ENCODE peak calls at places on chromosomes 3 and 15, in six cellular contexts. Z is AG04450, B is fibroblast of lung, V is dorsolateral prefrontal cortex, Q is coronary artery, J is cardiac muscle cell. D is an unnamed sample.
A peak's percentile ranks its signal among the peaks of the same experiment; 100 is the strongest.

GRCh38 chr3:69490971-69491370 is 105.1 kb upstream of the FRMD4B start:
- DNase-seq in J (no peak), Q (no peak), V (no peak), B (no peak), Z (no peak), D (no peak)

GRCh38 chr15:59340325-59340724 is 32.3 kb downstream of the MYO1E start:
- DNase-seq in V (no peak), Z (no peak), J (no peak), Q (no peak), B (peak; percentile 64), D (no peak)

GRCh38 chr15:99385865-99386264 is 134.6 kb downstream of the LRRC28 start:
- DNase-seq in Q (no peak), B (peak; percentile 72), J (peak; percentile 12), V (no peak), Z (peak; percentile 16), D (no peak)

GRCh38 chr15:37789881-37790280 is 144.6 kb upstream of the TMCO5A start:
- DNase-seq in Z (peak; percentile 18), J (no peak), V (no peak), Q (no peak), B (peak; percentile 78), D (no peak)

GRCh38 chr15:52714968-52715367 is 35.8 kb upstream of the ATOSA start:
- DNase-seq in V (no peak), Q (no peak), Z (no peak), B (no peak), J (no peak), D (no peak)

GRCh38 chr15:71329509-71330260 is 214.4 kb downstream of the THSD4 start:
- DNase-seq in V (no peak), Z (no peak), J (peak; percentile 15), Q (no peak), B (peak; percentile 40), D (no peak)

GRCh38 chr15:79088426-79089205 is 2.0 kb downstream of the RASGRF1 start:
- DNase-seq in V (peak; percentile 13), Z (no peak), J (no peak), B (no peak), Q (peak; percentile 43), D (no peak)

GRCh38 chr3:123412811-123413588 is 35.9 kb downstream of the ADCY5 start:
- DNase-seq in B (no peak), Z (no peak), Q (no peak), J (no peak), V (peak; percentile 82), D (no peak)

GRCh38 chr3:195270350-195271115 is 426 bp downstream of the XXYLT1 start:
- DNase-seq in V (no peak), Q (peak; percentile 85), Z (no peak), B (peak; percentile 76), J (peak; percentile 68), D (no peak)

GRCh38 chr3:117735481-117736101 is 1026.0 kb downstream of the TUSC7 start:
- DNase-seq in J (no peak), Q (no peak), V (no peak), Z (peak; percentile 61), B (peak; percentile 70), D (no peak)

GRCh38 chr15:79093352-79093935 is 2.9 kb upstream of the RASGRF1 start:
- DNase-seq in Z (no peak), Q (peak; percentile 12), V (no peak), B (no peak), J (no peak), D (no peak)

GRCh38 chr3:138861755-138862333 is 27.1 kb upstream of the PIK3CB start:
- DNase-seq in B (peak; percentile 12), V (no peak), Z (no peak), Q (no peak), J (no peak), D (no peak)

GRCh38 chr15:41790169-41790568 is 15.9 kb downstream of the MAPKBP1 start:
- DNase-seq in V (no peak), J (no peak), Z (no peak), B (no peak), Q (no peak), D (no peak)

GRCh38 chr15:68334661-68335124 is 57.1 kb downstream of the FEM1B start:
- DNase-seq in V (no peak), Z (no peak), J (no peak), Q (peak; percentile 89), B (peak; percentile 18), D (no peak)

GRCh38 chr3:183541235-183541655 is 14.3 kb downstream of the KLHL6 start:
- DNase-seq in J (no peak), V (no peak), Z (no peak), B (no peak), Q (no peak), D (no peak)

GRCh38 chr3:133733226-133733625 is 13.0 kb upstream of the TF start:
- DNase-seq in J (no peak), Q (peak; percentile 41), V (no peak), B (no peak), Z (no peak), D (no peak)

GRCh38 chr3:136277634-136278033 is 27.5 kb downstream of the PCCB start:
- DNase-seq in V (no peak), Q (no peak), Z (no peak), B (no peak), J (no peak), D (no peak)

GRCh38 chr3:4320453-4320852 is 17.3 kb downstream of the SETMAR start:
- DNase-seq in Q (no peak), J (no peak), Z (no peak), B (no peak), V (no peak), D (no peak)

GRCh38 chr15:40471778-40472130 is 970 bp downstream of the CHST14 start:
- DNase-seq in Z (no peak), B (peak; percentile 19), J (peak; percentile 39), V (no peak), Q (no peak), D (no peak)

DNA sequence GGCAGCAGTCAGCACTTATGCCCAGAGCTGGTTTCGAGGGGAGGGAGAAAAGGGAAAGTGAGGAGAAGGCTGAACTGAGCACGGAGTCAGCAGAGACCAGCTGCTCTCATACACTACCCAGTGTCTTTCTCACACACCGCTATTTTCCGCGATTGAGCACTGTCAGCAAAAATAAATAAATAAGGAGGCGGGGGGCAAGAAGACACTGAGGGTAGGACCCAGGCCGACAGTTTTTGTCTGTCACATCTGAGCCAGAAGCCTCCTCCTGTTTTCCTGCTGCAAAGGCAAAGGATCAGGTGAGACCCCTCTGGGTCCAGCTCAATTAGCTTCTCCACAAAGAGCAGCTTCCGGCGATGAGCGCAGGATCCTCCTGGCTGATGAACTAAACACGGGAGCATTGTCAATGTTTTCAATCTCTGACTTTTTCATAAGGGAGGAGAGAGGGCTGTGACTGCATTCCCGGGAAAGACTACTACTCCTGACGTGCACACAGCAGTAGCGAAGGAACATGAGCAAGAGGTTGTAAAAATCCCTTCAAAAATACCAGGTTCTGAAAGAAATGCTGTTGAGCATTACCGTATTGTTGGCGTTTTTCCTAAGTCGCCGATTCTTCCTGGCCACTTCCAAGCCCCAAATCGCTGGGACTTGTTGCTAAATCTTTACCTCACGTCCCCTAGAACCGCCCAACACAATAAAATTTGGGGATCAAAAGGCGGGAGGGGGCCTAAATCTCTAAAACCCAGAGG is 1.2 kb downstream of the FRMD5 start:
- DNase-seq in J (peak; percentile 27), V (peak; percentile 35), B (peak; percentile 28), Z (no peak), Q (no peak), D (no peak)
- H3K27ac ChIP-seq in J (no peak overlapping the region), V (peak overlapping the region; percentile 78), B (peak overlapping the region; percentile 40), Z (peak overlapping the region; percentile 61), Q (no peak overlapping the region), D (no peak overlapping the region)

GRCh38 chr3:178422406-178422805 is 113.8 kb upstream of the KCNMB2 start:
- DNase-seq in Q (no peak), B (no peak), Z (no peak), J (no peak), V (no peak), D (no peak)

DNA sequence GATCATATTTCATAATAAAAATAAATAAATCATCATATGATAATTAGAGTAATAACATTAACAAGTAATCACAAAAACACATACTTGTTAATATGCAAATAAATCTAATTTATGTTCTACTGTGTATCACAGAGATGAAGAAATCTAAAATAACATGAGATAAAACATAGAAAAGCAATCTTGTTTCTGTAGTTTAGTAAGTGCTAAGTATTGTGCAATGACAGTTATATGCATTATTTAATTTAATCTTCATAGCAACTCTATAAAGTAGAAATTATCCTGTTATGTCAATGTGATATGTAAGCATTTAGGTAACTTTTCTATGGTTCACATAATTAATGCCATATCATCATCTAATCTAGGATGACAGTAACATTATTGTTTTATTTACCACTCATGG is 108.2 kb upstream of the KCNMB2 start:
- DNase-seq in Z (no peak), V (no peak), Q (no peak), J (no peak), B (no peak), D (no peak)
- H3K4me3 ChIP-seq in Z (no peak overlapping the region), V (no peak overlapping the region), Q (no peak overlapping the region), J (no peak overlapping the region), B (no peak overlapping the region), D (no peak overlapping the region)

DNA sequence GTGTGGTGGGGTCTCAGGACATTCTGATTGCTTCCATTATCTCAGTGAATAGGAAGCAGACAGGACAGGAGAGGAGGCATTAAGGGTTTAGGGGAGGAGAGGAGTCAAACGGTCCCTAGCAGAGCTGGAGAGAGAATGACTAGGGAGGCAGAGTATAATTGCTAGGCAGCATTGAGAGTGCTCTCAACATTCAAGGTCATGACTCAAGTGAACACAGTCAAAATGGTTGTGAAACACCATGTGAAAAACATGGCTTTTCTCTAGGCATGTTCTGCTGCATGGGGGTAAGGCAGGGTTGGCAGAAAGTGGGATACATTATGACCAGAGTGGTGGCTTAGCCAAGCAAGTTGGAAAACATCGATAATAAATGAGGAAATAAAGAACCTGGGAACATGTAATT is 19.5 kb upstream of the HRH1 start:
- DNase-seq in Z (no peak), Q (no peak), B (peak; percentile 67), V (no peak), J (no peak), D (no peak)
- H3K27ac ChIP-seq in Z (peak overlapping the region; percentile 39), Q (no peak overlapping the region), B (no peak overlapping the region), V (no peak overlapping the region), J (no peak overlapping the region), D (no peak overlapping the region)

DNA sequence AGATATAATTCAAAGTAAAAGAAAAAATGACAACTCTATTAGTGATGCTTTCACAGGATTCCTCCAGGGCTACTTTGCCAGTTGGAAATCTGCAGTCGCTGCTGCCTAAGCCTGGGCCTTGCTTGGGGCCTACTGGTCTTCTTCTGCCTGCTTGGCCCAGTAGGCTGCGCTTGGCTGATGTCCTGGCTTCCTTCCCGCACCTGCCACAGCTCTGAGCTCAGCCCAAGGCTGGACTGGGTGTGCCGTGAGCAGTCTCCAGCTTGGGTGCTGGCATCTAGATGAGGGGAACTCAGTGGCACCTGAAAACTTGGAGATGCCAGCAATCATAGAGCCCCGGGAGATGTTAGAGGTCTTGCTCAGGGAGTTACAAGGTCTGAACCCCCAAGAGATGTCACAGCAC is 108.3 kb downstream of the BCHE start:
- DNase-seq in B (no peak), J (no peak), Z (no peak), V (no peak), Q (no peak), D (no peak)
- H3K4me3 ChIP-seq in B (no peak overlapping the region), J (no peak overlapping the region), Z (no peak overlapping the region), V (no peak overlapping the region), Q (no peak overlapping the region), D (no peak overlapping the region)

GRCh38 chr3:197793246-197793645 is 2.2 kb downstream of the LRCH3 start:
- DNase-seq in B (peak; percentile 58), Z (no peak), Q (no peak), V (no peak), J (no peak), D (no peak)
- H3K27ac ChIP-seq in B (no peak overlapping the region), Z (no peak overlapping the region), Q (peak overlapping the region; percentile 50), V (no peak overlapping the region), J (no peak overlapping the region), D (no peak overlapping the region)